ENCODE peak calls at places on chromosomes 6 and 20, in nine cellular contexts. O is neural crest cell; N is neural progenitor cell; Z is DND-41; V is GM20000; I is CD4-positive, alpha-beta T cell; U is cardiac muscle cell; Q is esophagus squamous epithelium; D is HCT116. E is an unnamed sample.

GRCh38 chr6:90131614-90132423 is 164.8 kb downstream of the BACH2 start:
- DNase-seq in O (no peak), N (no peak), Z (no peak), V (no peak), I (no peak), U (peak), Q (no peak), D (no peak), E (no peak)

GRCh38 chr6:108097882-108098281 is 23.3 kb upstream of the OSTM1 start:
- DNase-seq in O (no peak), N (no peak), Z (no peak), V (no peak), I (no peak), U (no peak), Q (no peak), D (no peak), E (no peak)

GRCh38 chr6:113599444-113599843 is 257.7 kb upstream of the MARCKS start:
- DNase-seq in O (no peak), N (no peak), Z (no peak), V (no peak), I (no peak), U (no peak), Q (no peak), D (no peak), E (no peak)

GRCh38 chr20:14959506-14960493 is 622.4 kb upstream of the FLRT3 start:
- DNase-seq in O (no peak), N (no peak), Z (no peak), V (no peak), I (no peak), U (no peak), Q (no peak), D (no peak), E (no peak)

GRCh38 chr6:52233975-52234823 is 10.1 kb downstream of the IL17F start:
- DNase-seq in O (peak), N (peak), Z (peak), V (peak), I (no peak), U (peak), Q (no peak), D (peak), E (peak)

GRCh38 chr6:123804771-123805540 is 1.3 kb downstream of the NKAIN2 start:
- DNase-seq in O (no peak), N (no peak), Z (no peak), V (no peak), I (no peak), U (no peak), Q (no peak), D (no peak), E (no peak)

GRCh38 chr6:49524541-49524940 is 24.8 kb downstream of the GLYATL3 start:
- DNase-seq in O (no peak), N (no peak), Z (no peak), V (no peak), I (no peak), U (no peak), Q (no peak), D (no peak), E (no peak)

GRCh38 chr6:37634238-37634826 is 63.4 kb downstream of the MDGA1 start:
- DNase-seq in O (no peak), N (no peak), Z (no peak), V (no peak), I (no peak), U (no peak), Q (no peak), D (no peak), E (no peak)

GRCh38 chr6:32255212-32256153 is 31.6 kb upstream of the NOTCH4 start:
- DNase-seq in O (peak), N (peak), Z (no peak), V (peak), I (peak), U (peak), Q (no peak), D (peak), E (peak)

GRCh38 chr6:659716-660581 is 3.0 kb upstream of the HUS1B start:
- DNase-seq in O (no peak), N (peak), Z (peak), V (no peak), I (no peak), U (no peak), Q (no peak), D (no peak), E (peak)

GRCh38 chr20:997016-997415 is 5.1 kb downstream of the RSPO4 start:
- DNase-seq in O (no peak), N (no peak), Z (no peak), V (no peak), I (no peak), U (no peak), Q (no peak), D (no peak), E (no peak)

GRCh38 chr20:13868331-13868730 is 83.5 kb downstream of the NDUFAF5 start:
- DNase-seq in O (no peak), N (no peak), Z (no peak), V (no peak), I (no peak), U (no peak), Q (no peak), D (no peak), E (peak)

GRCh38 chr6:163991326-163991725 is 576.8 kb downstream of the QKI start:
- DNase-seq in O (no peak), N (no peak), Z (no peak), V (no peak), I (no peak), U (no peak), Q (no peak), D (no peak), E (no peak)

GRCh38 chr6:166697113-166697512 is 70.1 kb upstream of the RPS6KA2 start:
- DNase-seq in O (no peak), N (no peak), Z (no peak), V (no peak), I (no peak), U (no peak), Q (no peak), D (no peak), E (no peak)

GRCh38 chr20:41650221-41650948 is 32.2 kb upstream of the CHD6 start:
- DNase-seq in O (no peak), N (no peak), Z (no peak), V (no peak), I (no peak), U (no peak), Q (no peak), D (no peak), E (no peak)

GRCh38 chr6:128204621-128205020 is 303.8 kb upstream of the THEMIS start:
- DNase-seq in O (no peak), N (no peak), Z (no peak), V (no peak), I (no peak), U (no peak), Q (no peak), D (no peak), E (peak)

GRCh38 chr6:164039954-164040375 is 625.4 kb downstream of the QKI start:
- DNase-seq in O (no peak), N (no peak), Z (no peak), V (no peak), I (peak), U (no peak), Q (no peak), D (no peak), E (no peak)

GRCh38 chr20:50504231-50504823 is 5.9 kb upstream of the PTPN1 start:
- DNase-seq in O (no peak), N (no peak), Z (no peak), V (no peak), I (no peak), U (no peak), Q (no peak), D (peak), E (no peak)

GRCh38 chr6:41940759-41941279 is 789 bp downstream of the CCND3 start:
- DNase-seq in O (no peak), N (peak), Z (peak), V (peak), I (no peak), U (peak), Q (no peak), D (no peak), E (peak)

GRCh38 chr6:119347466-119348307 is 1.9 kb downstream of the MAN1A1 start:
- DNase-seq in O (no peak), N (no peak), Z (no peak), V (peak), I (no peak), U (no peak), Q (no peak), D (no peak), E (no peak)

GRCh38 chr20:17661121-17661744 is 20.8 kb downstream of the RRBP1 start:
- DNase-seq in O (no peak), N (no peak), Z (no peak), V (no peak), I (no peak), U (no peak), Q (no peak), D (no peak), E (no peak)

GRCh38 chr20:16007978-16008377 is 565.3 kb downstream of the KIF16B start:
- DNase-seq in O (no peak), N (peak), Z (no peak), V (no peak), I (no peak), U (no peak), Q (no peak), D (no peak), E (no peak)

GRCh38 chr6:85482206-85483040 is 32.5 kb downstream of the NT5E start:
- DNase-seq in O (no peak), N (no peak), Z (no peak), V (no peak), I (no peak), U (no peak), Q (no peak), D (no peak), E (no peak)

GRCh38 chr6:20424679-20425078 is 23.0 kb downstream of the E2F3 start:
- DNase-seq in O (no peak), N (no peak), Z (no peak), V (no peak), I (no peak), U (no peak), Q (no peak), D (no peak), E (no peak)

GRCh38 chr6:97865612-97866011 is 582.6 kb upstream of the MMS22L start:
- DNase-seq in O (no peak), N (no peak), Z (no peak), V (no peak), I (no peak), U (no peak), Q (no peak), D (no peak), E (peak)

GRCh38 chr20:58747400-58747672 is 54.7 kb downstream of the NPEPL1 start:
- DNase-seq in O (no peak), N (no peak), Z (no peak), V (no peak), I (no peak), U (no peak), Q (no peak), D (no peak), E (no peak)

GRCh38 chr6:36514554-36515456 is 32.5 kb downstream of the STK38 start:
- DNase-seq in O (no peak), N (no peak), Z (no peak), V (peak), I (no peak), U (no peak), Q (no peak), D (no peak), E (no peak)

GRCh38 chr20:62448788-62449187 is 21.4 kb upstream of the RBBP8NL start:
- DNase-seq in O (peak), N (peak), Z (no peak), V (no peak), I (no peak), U (no peak), Q (no peak), D (no peak), E (no peak)

GRCh38 chr6:78799682-78800081 is 67.7 kb upstream of the IRAK1BP1 start:
- DNase-seq in O (no peak), N (no peak), Z (no peak), V (no peak), I (no peak), U (no peak), Q (no peak), D (no peak), E (no peak)

GRCh38 chr20:37179671-37180524 is 550 bp upstream of the MROH8 start:
- DNase-seq in O (no peak), N (no peak), Z (no peak), V (no peak), I (no peak), U (no peak), Q (no peak), D (no peak), E (no peak)

GRCh38 chr6:11700118-11700718 is 78.4 kb downstream of the ADTRP start:
- DNase-seq in O (no peak), N (peak), Z (no peak), V (peak), I (no peak), U (peak), Q (no peak), D (peak), E (peak)
- TF ChIP-seq CTCF in O (peak), N (peak), Z (peak), V (peak), I (peak), U (peak), Q (peak), D (peak), E (peak)

DNA sequence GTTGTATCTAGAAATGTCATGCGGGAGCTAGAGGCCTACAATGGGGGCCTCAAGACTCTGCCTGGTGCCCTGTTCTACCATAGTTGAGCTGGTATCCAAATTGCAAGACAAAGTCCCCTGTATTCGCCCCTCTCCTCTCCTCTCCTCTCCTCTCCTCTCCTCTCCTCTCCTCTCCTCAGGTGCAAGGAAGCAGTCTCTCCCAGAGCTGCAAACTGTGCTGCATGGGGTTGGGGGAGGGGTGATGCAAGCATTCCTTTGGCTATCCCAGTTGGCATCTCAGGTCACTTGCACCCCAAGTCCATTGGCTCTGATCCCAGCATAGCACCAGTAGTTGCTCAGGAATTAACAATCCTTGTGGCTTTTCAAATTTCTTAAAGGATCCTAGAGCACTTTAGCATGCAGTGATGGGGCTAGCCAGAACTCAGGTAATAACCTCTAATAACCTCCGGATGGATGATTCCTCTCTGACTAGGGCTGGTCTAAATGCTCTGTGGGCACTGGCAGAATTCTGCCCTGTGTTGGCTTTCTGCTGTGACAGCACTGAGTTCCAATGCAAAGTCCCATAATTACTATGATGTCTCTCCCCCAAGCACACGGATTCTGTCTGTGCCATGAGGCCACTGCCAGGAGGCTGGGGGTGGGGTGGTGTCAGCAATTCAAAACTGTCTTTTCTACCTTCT is 35.3 kb downstream of the TAF11 start:
- DNase-seq in O (no peak), N (no peak), Z (no peak), V (no peak), I (no peak), U (no peak), Q (no peak), D (no peak), E (no peak)
- TF ChIP-seq CTCF in O (no peak), N (no peak), Z (no peak), V (no peak), I (no peak), U (no peak), Q (no peak), D (no peak), E (no peak)

DNA sequence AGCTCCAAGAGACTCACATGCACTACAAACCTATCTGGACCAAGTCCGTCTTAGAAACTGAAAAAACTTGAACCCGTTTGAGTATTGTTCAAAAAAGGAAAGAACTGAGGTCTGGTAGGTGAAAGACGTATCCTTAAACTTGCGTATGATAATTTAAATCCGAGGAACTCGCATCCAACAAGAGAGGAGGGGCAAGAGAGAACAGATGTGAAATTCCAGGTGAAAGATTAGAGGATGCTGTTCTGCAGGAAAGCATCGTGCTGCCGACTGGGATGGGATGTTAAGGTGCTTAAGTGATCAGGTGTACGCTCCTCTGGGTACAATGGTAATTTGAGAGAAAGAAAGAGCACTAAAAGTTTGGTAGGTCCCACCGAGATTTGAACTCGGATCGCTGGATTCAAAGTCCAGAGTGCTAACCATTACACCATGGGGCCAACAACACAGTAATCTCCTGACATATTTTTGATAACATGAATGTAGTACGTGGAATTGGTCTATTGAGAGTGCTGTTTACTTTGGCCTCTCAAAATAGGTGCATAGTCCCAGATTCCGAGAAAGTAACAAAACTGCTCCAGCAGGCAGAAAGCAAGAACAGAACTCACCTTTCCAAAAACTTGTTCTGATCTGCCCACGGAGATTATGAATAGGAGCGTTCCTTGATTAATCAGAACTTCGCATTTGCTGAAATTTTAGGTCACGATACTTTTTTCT is 53.5 kb upstream of the BTN3A2 start:
- DNase-seq in O (no peak), N (peak), Z (peak), V (no peak), I (peak), U (no peak), Q (no peak), D (peak), E (peak)
- TF ChIP-seq CTCF in O (no peak), N (no peak), Z (no peak), V (no peak), I (no peak), U (no peak), Q (no peak), D (no peak), E (no peak)

GRCh38 chr6:117448732-117449131 is 23.0 kb upstream of the ROS1 start:
- DNase-seq in O (no peak), N (no peak), Z (no peak), V (no peak), I (no peak), U (no peak), Q (no peak), D (no peak), E (peak)

GRCh38 chr6:117448011-117448410 is 22.3 kb upstream of the ROS1 start:
- DNase-seq in O (no peak), N (peak), Z (no peak), V (no peak), I (no peak), U (no peak), Q (no peak), D (no peak), E (no peak)

GRCh38 chr6:117444600-117444999 is 18.9 kb upstream of the ROS1 start:
- DNase-seq in O (no peak), N (no peak), Z (no peak), V (no peak), I (no peak), U (no peak), Q (no peak), D (no peak), E (no peak)

GRCh38 chr6:117449549-117450439 is 24.1 kb upstream of the ROS1 start:
- DNase-seq in O (peak), N (peak), Z (peak), V (peak), I (peak), U (peak), Q (no peak), D (peak), E (peak)

DNA sequence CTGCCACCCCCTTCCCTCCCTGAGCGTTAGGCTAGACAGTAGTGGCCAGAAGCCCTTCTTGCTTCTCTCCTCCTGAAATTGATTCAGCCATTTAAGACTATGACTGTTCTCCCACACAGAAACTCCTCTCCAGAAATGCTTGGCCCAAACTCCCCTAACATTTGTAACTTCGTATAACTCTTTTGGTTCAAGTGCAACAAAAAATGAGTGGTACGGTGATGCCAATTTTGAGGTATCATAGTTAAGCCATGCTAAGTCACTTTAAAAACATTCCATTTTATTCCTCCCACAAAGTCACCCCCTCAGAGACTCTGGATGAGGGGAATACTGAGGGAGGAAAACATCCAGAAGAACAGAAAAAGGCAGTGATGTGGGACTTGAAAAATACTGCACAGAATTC is 21.1 kb upstream of the ROS1 start:
- DNase-seq in O (no peak), N (no peak), Z (no peak), V (no peak), I (no peak), U (no peak), Q (no peak), D (no peak), E (no peak)
- TF ChIP-seq CTCF in O (no peak), N (no peak), Z (no peak), V (no peak), I (no peak), U (no peak), Q (no peak), D (no peak), E (no peak)